ENCODE peak calls at places on chromosome 4, in seven cellular contexts. O is tibial nerve, L is NB4, S is A549, G is breast epithelium, J is uterus, X is lower leg skin. T is an unnamed sample.

GRCh38 chr4:170047774-170048354 is 21.7 kb upstream of the MFAP3L start:
- DNase-seq in O (peak), L (peak), S (peak), G (peak), J (peak), X (peak), T (no peak)

GRCh38 chr4:19735012-19735411 is 516.7 kb upstream of the SLIT2 start:
- DNase-seq in O (no peak), L (no peak), S (no peak), G (no peak), J (no peak), X (no peak), T (no peak)

GRCh38 chr4:98527528-98527927 is 130.9 kb downstream of the TSPAN5 start:
- DNase-seq in O (no peak), L (no peak), S (no peak), G (no peak), J (no peak), X (no peak), T (peak)

GRCh38 chr4:119040711-119041185 is 94.9 kb upstream of the MYOZ2 start:
- DNase-seq in O (no peak), L (no peak), S (no peak), G (no peak), J (no peak), X (no peak), T (no peak)

GRCh38 chr4:67700119-67700873 is 659 bp downstream of the UBA6 start:
- DNase-seq in O (no peak), L (peak), S (no peak), G (peak), J (no peak), X (no peak), T (no peak)

GRCh38 chr4:167234388-167234881 is at the start of gene SPOCK3:
- DNase-seq in O (no peak), L (no peak), S (peak), G (peak), J (no peak), X (no peak), T (no peak)

GRCh38 chr4:67393699-67394281 is 151.5 kb downstream of the CENPC start:
- DNase-seq in O (no peak), L (peak), S (peak), G (no peak), J (no peak), X (no peak), T (no peak)

GRCh38 chr4:82799006-82799881 is 648 bp upstream of the SCD5 start:
- DNase-seq in O (no peak), L (no peak), S (no peak), G (no peak), J (no peak), X (no peak), T (no peak)

GRCh38 chr4:72875545-72875944 is 194.0 kb downstream of the COX18 start:
- DNase-seq in O (no peak), L (no peak), S (no peak), G (no peak), J (no peak), X (no peak), T (no peak)

GRCh38 chr4:35965300-35965699 is 279.0 kb downstream of the ARAP2 start:
- DNase-seq in O (no peak), L (no peak), S (no peak), G (no peak), J (no peak), X (no peak), T (no peak)

GRCh38 chr4:184011810-184012209 is 106.7 kb downstream of the STOX2 start:
- DNase-seq in O (no peak), L (no peak), S (no peak), G (no peak), J (no peak), X (no peak), T (no peak)

GRCh38 chr4:5029447-5029846 is 10.2 kb upstream of the CYTL1 start:
- DNase-seq in O (no peak), L (no peak), S (no peak), G (no peak), J (no peak), X (no peak), T (no peak)
- H3K4me3 ChIP-seq in O (no peak), L (no peak), S (no peak), G (no peak), J (no peak), X (no peak), T (no peak)

GRCh38 chr4:153432971-153433752 is 33.0 kb upstream of the TMEM131L start:
- DNase-seq in O (no peak), L (peak), S (peak), G (peak), J (peak), X (peak), T (no peak)
- TF ChIP-seq POLR2A in O (no peak), L (no peak), S (no peak), G (no peak), J (no peak), X (no peak), T (no peak)

GRCh38 chr4:53705972-53706371 is 114.7 kb upstream of the LNX1 start:
- DNase-seq in O (no peak), L (no peak), S (no peak), G (no peak), J (no peak), X (no peak), T (no peak)

GRCh38 chr4:53704329-53704728 is 113.0 kb upstream of the LNX1 start:
- DNase-seq in O (no peak), L (no peak), S (no peak), G (no peak), J (no peak), X (no peak), T (no peak)

GRCh38 chr4:53702334-53703266 is 111.3 kb upstream of the LNX1 start:
- DNase-seq in O (peak), L (peak), S (peak), G (peak), J (peak), X (peak), T (peak)

GRCh38 chr4:53705151-53705764 is 114.0 kb upstream of the LNX1 start:
- DNase-seq in O (no peak), L (no peak), S (no peak), G (no peak), J (no peak), X (no peak), T (no peak)

GRCh38 chr4:53703267-53703655 is 112.0 kb upstream of the LNX1 start:
- DNase-seq in O (no peak), L (no peak), S (no peak), G (no peak), J (no peak), X (no peak), T (no peak)
- H3K4me3 ChIP-seq in O (peak), L (no peak), S (no peak), G (peak), J (no peak), X (no peak), T (peak)

GRCh38 chr4:128528793-128529553 is 241.4 kb upstream of the PGRMC2 start:
- DNase-seq in O (no peak), L (no peak), S (peak), G (peak), J (no peak), X (peak), T (peak)
- TF ChIP-seq POLR2A in O (no peak), L (no peak), S (no peak), G (no peak), J (no peak), X (no peak), T (no peak)

GRCh38 chr4:125321709-125322362 is 7.1 kb downstream of the FAT4 start:
- DNase-seq in O (no peak), L (no peak), S (no peak), G (no peak), J (no peak), X (no peak), T (no peak)
- H3K4me3 ChIP-seq in O (peak), L (no peak), S (no peak), G (peak), J (no peak), X (no peak), T (peak)

GRCh38 chr4:40055379-40055872 is 1.2 kb upstream of the N4BP2 start:
- DNase-seq in O (no peak), L (peak), S (no peak), G (no peak), J (no peak), X (no peak), T (no peak)

GRCh38 chr4:40058121-40058520 is 1.5 kb downstream of the N4BP2 start:
- DNase-seq in O (no peak), L (peak), S (no peak), G (no peak), J (no peak), X (no peak), T (no peak)

GRCh38 chr4:40055873-40056721 is 553 bp upstream of the N4BP2 start:
- DNase-seq in O (peak), L (peak), S (peak), G (peak), J (peak), X (peak), T (peak)

GRCh38 chr4:40057540-40058091 is 966 bp downstream of the N4BP2 start:
- DNase-seq in O (peak), L (peak), S (peak), G (peak), J (peak), X (peak), T (peak)

GRCh38 chr4:40056722-40057539 is at the start of gene N4BP2:
- DNase-seq in O (peak), L (peak), S (peak), G (peak), J (peak), X (peak), T (peak)
- TF ChIP-seq POLR2A in O (peak), L (peak), S (peak), G (peak), J (peak), X (peak), T (peak)